ENCODE peak calls at places on chromosomes 11 and 22, in nine cellular contexts. I, F, H, N, O, B, W, M and V are unnamed samples.

GRCh38 chr11:72380132-72380503 is 54.2 kb downstream of the CLPB start:
- DNase-seq in I (no peak), F (no peak), H (no peak), N (no peak), O (no peak), B (no peak), W (no peak), M (no peak), V (no peak)

GRCh38 chr22:32579533-32580220 is 105.1 kb downstream of the FBXO7 start:
- DNase-seq in I (no peak), F (peak; percentile 50), H (no peak), N (no peak), O (no peak), B (no peak), W (no peak), M (no peak), V (no peak)

GRCh38 chr11:16394947-16395346 is 38.6 kb upstream of the SOX6 start:
- DNase-seq in I (no peak), F (no peak), H (no peak), N (no peak), O (no peak), B (no peak), W (no peak), M (no peak), V (no peak)

GRCh38 chr11:33539659-33540249 is 160.9 kb downstream of the C11orf91 start:
- DNase-seq in I (no peak), F (peak; percentile 62), H (no peak), N (peak; percentile 37), O (no peak), B (no peak), W (peak; percentile 39), M (no peak), V (no peak)

GRCh38 chr11:64044730-64045386 is 9.1 kb downstream of the FLRT1 start:
- DNase-seq in I (no peak), F (no peak), H (no peak), N (no peak), O (no peak), B (no peak), W (no peak), M (peak; percentile 96), V (no peak)

GRCh38 chr22:42286205-42286604 is 15.8 kb upstream of the TCF20 start:
- DNase-seq in I (no peak), F (no peak), H (no peak), N (peak; percentile 72), O (no peak), B (no peak), W (peak; percentile 40), M (no peak), V (no peak)

GRCh38 chr11:46391578-46392420 is at the start of gene CHRM4:
- DNase-seq in I (peak; percentile 77), F (peak; percentile 59), H (peak; percentile 70), N (no peak), O (peak; percentile 76), B (no peak), W (no peak), M (peak; percentile 94), V (no peak)

GRCh38 chr11:57458060-57458409 is 2.3 kb upstream of the RTN4RL2 start:
- DNase-seq in I (no peak), F (peak; percentile 18), H (peak; percentile 81), N (no peak), O (no peak), B (peak; percentile 62), W (no peak), M (no peak), V (no peak)

GRCh38 chr22:44399906-44400762 is 87.4 kb upstream of the SHISAL1 start:
- DNase-seq in I (no peak), F (no peak), H (no peak), N (no peak), O (no peak), B (no peak), W (no peak), M (peak; percentile 9), V (no peak)

GRCh38 chr11:132792341-132793140 is 739.8 kb downstream of the OPCML start:
- DNase-seq in I (peak; percentile 29), F (no peak), H (peak; percentile 76), N (no peak), O (peak; percentile 30), B (no peak), W (no peak), M (peak; percentile 87), V (no peak)

GRCh38 chr22:19885841-19886592 is 31.3 kb upstream of the GNB1L start:
- DNase-seq in I (no peak), F (no peak), H (no peak), N (peak; percentile 33), O (no peak), B (no peak), W (no peak), M (no peak), V (no peak)

GRCh38 chr11:90242894-90243416 is 20.1 kb upstream of the CHORDC1 start:
- DNase-seq in I (no peak), F (no peak), H (no peak), N (no peak), O (no peak), B (no peak), W (no peak), M (no peak), V (no peak)

GRCh38 chr11:61899146-61899841 is 7.9 kb upstream of the FADS3 start:
- DNase-seq in I (peak; percentile 86), F (peak; percentile 71), H (peak; percentile 89), N (peak; percentile 92), O (peak; percentile 85), B (peak; percentile 94), W (peak; percentile 77), M (peak; percentile 97), V (peak; percentile 36)

GRCh38 chr11:57312511-57313021 is 12.2 kb downstream of the TNKS1BP1 start:
- DNase-seq in I (no peak), F (no peak), H (no peak), N (no peak), O (no peak), B (peak; percentile 15), W (no peak), M (no peak), V (no peak)

GRCh38 chr22:49736538-49736937 is 91.1 kb downstream of the BRD1 start:
- DNase-seq in I (no peak), F (no peak), H (no peak), N (no peak), O (no peak), B (no peak), W (no peak), M (peak; percentile 65), V (no peak)

GRCh38 chr11:44774736-44775135 is 48.0 kb downstream of the TSPAN18 start:
- DNase-seq in I (no peak), F (no peak), H (no peak), N (no peak), O (no peak), B (no peak), W (no peak), M (no peak), V (no peak)

GRCh38 chr11:40787243-40787642 is 672.2 kb downstream of the LRRC4C start:
- DNase-seq in I (no peak), F (no peak), H (peak; percentile 37), N (no peak), O (no peak), B (no peak), W (no peak), M (no peak), V (no peak)

GRCh38 chr22:29080061-29080975 is 7.5 kb downstream of the KREMEN1 start:
- DNase-seq in I (no peak), F (peak; percentile 43), H (no peak), N (no peak), O (no peak), B (peak; percentile 39), W (no peak), M (peak; percentile 64), V (no peak)

GRCh38 chr11:76249195-76249741 is 43.0 kb upstream of the WNT11 start:
- DNase-seq in I (no peak), F (no peak), H (no peak), N (no peak), O (no peak), B (no peak), W (no peak), M (no peak), V (no peak)

GRCh38 chr22:41092847-41093371 is 517 bp downstream of the EP300 start:
- DNase-seq in I (peak; percentile 58), F (peak; percentile 69), H (peak; percentile 62), N (peak; percentile 76), O (peak; percentile 40), B (peak; percentile 22), W (peak; percentile 50), M (peak; percentile 21), V (no peak)

GRCh38 chr11:115860246-115860645 is 356.0 kb upstream of the CADM1 start:
- DNase-seq in I (no peak), F (no peak), H (no peak), N (no peak), O (no peak), B (no peak), W (no peak), M (no peak), V (no peak)

GRCh38 chr11:26720003-26720402 is 1.9 kb downstream of the SLC5A12 start:
- DNase-seq in I (no peak), F (no peak), H (no peak), N (no peak), O (no peak), B (no peak), W (no peak), M (no peak), V (no peak)

GRCh38 chr11:8838248-8838647 is 72.7 kb upstream of the AKIP1 start:
- DNase-seq in I (no peak), F (peak; percentile 89), H (no peak), N (no peak), O (no peak), B (no peak), W (no peak), M (no peak), V (no peak)
- TF ChIP-seq EZH2phosphoT487 in I (no peak), F (peak; percentile 24), H (no peak), N (no peak), O (no peak), B (no peak), W (no peak), M (no peak), V (no peak)

DNA sequence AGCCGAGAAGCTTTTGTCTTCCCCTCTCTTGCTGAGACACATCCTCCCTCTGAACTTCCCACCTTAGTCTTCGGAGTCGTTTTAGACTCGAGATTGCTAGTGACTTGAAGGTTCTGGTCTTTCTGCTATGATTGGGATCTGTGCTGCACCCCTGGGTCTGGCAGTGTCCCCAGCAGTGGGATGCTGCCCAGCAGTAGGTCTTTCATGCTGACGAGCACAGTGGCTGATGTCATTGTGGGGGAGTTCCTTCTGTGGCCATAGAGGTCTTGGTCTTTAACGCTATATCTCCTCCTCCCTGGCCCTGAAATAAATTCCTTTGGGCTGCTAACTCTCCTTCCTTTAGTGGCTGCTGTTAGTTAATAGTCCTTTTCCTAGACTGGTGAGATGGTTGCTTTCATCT is 136.3 kb downstream of the TEAD1 start:
- DNase-seq in I (no peak), F (peak; percentile 67), H (no peak), N (no peak), O (no peak), B (no peak), W (no peak), M (no peak), V (no peak)
- TF ChIP-seq EZH2phosphoT487 in I (no peak), F (no peak), H (no peak), N (no peak), O (no peak), B (no peak), W (no peak), M (no peak), V (no peak)

GRCh38 chr11:58927393-58928081 is 11.8 kb upstream of the GLYATL1 start:
- DNase-seq in I (peak; percentile 97), F (peak; percentile 19), H (peak; percentile 99), N (peak; percentile 29), O (peak; percentile 90), B (peak; percentile 26), W (no peak), M (peak; percentile 65), V (no peak)
- TF ChIP-seq EZH2phosphoT487 in I (no peak), F (no peak), H (no peak), N (no peak), O (no peak), B (no peak), W (no peak), M (no peak), V (no peak)

GRCh38 chr11:19984048-19984742 is 176.1 kb downstream of the DBX1 start:
- DNase-seq in I (no peak), F (no peak), H (no peak), N (no peak), O (no peak), B (no peak), W (no peak), M (no peak), V (no peak)
- TF ChIP-seq EZH2phosphoT487 in I (no peak), F (no peak), H (no peak), N (no peak), O (no peak), B (no peak), W (no peak), M (no peak), V (no peak)